ENCODE peak calls at places on chromosomes 16 and 17, in nine cellular contexts. D, V, B, L, X, W, G, T and A are unnamed samples.

GRCh38 chr16:21167360-21167759 is 8.9 kb downstream of the LDAF1 start:
- DNase-seq in D (no peak), V (no peak), B (no peak), L (no peak), X (no peak), W (no peak), G (peak; percentile 95), T (no peak), A (no peak)

GRCh38 chr17:17580662-17581470 is 10.6 kb downstream of the PEMT start:
- DNase-seq in D (no peak), V (no peak), B (no peak), L (no peak), X (no peak), W (no peak), G (no peak), T (no peak), A (no peak)

GRCh38 chr17:75908201-75908600 is 3.5 kb upstream of the MRPL38 start:
- DNase-seq in D (peak; percentile 83), V (no peak), B (no peak), L (no peak), X (no peak), W (no peak), G (no peak), T (peak; percentile 76), A (no peak)

GRCh38 chr17:18185391-18185790 is 1.8 kb downstream of the ALKBH5 start:
- DNase-seq in D (no peak), V (no peak), B (no peak), L (no peak), X (no peak), W (no peak), G (no peak), T (no peak), A (no peak)

GRCh38 chr16:81578636-81579413 is 134.2 kb downstream of the CMIP start:
- DNase-seq in D (no peak), V (no peak), B (no peak), L (no peak), X (no peak), W (no peak), G (no peak), T (no peak), A (no peak)

GRCh38 chr17:48463531-48463930 is 33.5 kb upstream of the SKAP1 start:
- DNase-seq in D (no peak), V (no peak), B (no peak), L (no peak), X (no peak), W (no peak), G (no peak), T (no peak), A (no peak)

GRCh38 chr16:85005278-85006069 is 5.9 kb downstream of the ZDHHC7 start:
- DNase-seq in D (no peak), V (no peak), B (no peak), L (no peak), X (no peak), W (no peak), G (peak; percentile 52), T (no peak), A (peak; percentile 83)

GRCh38 chr16:31461921-31462804 is 2.9 kb downstream of the ARMC5 start:
- DNase-seq in D (no peak), V (no peak), B (no peak), L (no peak), X (no peak), W (no peak), G (no peak), T (no peak), A (peak; percentile 62)

GRCh38 chr17:19523690-19524089 is 10.0 kb upstream of the SLC47A1 start:
- DNase-seq in D (no peak), V (no peak), B (no peak), L (no peak), X (no peak), W (no peak), G (no peak), T (no peak), A (no peak)

DNA sequence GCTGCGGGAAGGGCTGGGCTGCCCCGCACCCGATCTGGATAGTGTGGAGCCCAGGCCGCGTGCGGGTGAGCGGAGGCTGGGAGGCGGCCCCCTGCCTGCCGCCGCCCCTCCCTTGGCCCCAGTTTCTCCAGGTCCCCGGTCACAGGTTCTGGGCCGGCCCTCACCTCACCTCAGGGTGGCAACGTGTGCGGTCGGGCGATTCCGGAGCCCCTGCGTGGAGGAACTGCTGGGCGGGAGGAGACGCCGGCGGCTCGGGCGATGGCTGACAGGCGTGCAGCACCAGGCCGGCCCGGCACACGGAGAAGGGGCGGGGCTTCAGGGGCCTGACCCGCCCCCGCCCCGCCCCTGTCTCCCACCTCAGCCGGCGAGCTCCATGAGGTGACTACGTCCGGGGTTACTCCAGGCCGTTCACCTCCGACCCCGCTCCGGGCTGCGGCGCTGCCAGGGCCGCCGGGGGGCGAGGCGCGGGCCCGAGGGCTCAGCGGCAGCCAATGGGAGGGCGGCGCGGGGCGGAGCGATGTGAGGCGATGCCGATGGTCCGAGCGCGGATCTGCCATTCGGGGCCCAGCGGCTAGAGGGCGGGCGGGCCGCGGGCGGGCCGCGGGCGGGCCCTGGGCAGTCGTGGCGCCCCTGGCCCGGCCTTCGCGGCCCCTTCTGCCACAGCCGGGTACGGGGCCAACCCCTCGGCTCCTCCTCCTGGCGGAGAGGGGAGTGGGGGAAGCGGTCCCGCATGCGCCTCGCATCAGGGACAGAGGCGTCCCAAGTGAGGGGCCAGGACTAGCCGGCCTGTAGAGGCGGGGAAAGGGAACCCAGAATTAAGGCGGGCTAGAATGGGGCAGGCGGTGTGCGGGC is 16.7 kb upstream of the C17orf78 start:
- DNase-seq in D (peak; percentile 96), V (peak; percentile 97), B (peak; percentile 83), L (peak; percentile 95), X (peak; percentile 82), W (peak; percentile 93), G (peak; percentile 90), T (peak; percentile 95), A (peak; percentile 98)
- TF ChIP-seq CTCF in D (peak; percentile 59), V (peak; percentile 5), B (no peak), L (peak; percentile 27), X (no peak), W (no peak), G (no peak), T (peak; percentile 64), A (peak; percentile 59)

GRCh38 chr17:81404557-81405165 is 9.4 kb downstream of the BAHCC1 start:
- DNase-seq in D (no peak), V (no peak), B (no peak), L (peak; percentile 57), X (no peak), W (no peak), G (no peak), T (no peak), A (no peak)

GRCh38 chr17:81405382-81406005 is 10.2 kb downstream of the BAHCC1 start:
- DNase-seq in D (peak; percentile 81), V (no peak), B (no peak), L (no peak), X (no peak), W (no peak), G (no peak), T (peak; percentile 78), A (peak; percentile 87)

GRCh38 chr17:81402530-81402941 is 7.3 kb downstream of the BAHCC1 start:
- DNase-seq in D (peak; percentile 61), V (no peak), B (no peak), L (no peak), X (no peak), W (no peak), G (no peak), T (peak; percentile 60), A (no peak)

GRCh38 chr17:81403040-81403467 is 7.8 kb downstream of the BAHCC1 start:
- DNase-seq in D (no peak), V (no peak), B (no peak), L (no peak), X (no peak), W (no peak), G (no peak), T (no peak), A (no peak)

DNA sequence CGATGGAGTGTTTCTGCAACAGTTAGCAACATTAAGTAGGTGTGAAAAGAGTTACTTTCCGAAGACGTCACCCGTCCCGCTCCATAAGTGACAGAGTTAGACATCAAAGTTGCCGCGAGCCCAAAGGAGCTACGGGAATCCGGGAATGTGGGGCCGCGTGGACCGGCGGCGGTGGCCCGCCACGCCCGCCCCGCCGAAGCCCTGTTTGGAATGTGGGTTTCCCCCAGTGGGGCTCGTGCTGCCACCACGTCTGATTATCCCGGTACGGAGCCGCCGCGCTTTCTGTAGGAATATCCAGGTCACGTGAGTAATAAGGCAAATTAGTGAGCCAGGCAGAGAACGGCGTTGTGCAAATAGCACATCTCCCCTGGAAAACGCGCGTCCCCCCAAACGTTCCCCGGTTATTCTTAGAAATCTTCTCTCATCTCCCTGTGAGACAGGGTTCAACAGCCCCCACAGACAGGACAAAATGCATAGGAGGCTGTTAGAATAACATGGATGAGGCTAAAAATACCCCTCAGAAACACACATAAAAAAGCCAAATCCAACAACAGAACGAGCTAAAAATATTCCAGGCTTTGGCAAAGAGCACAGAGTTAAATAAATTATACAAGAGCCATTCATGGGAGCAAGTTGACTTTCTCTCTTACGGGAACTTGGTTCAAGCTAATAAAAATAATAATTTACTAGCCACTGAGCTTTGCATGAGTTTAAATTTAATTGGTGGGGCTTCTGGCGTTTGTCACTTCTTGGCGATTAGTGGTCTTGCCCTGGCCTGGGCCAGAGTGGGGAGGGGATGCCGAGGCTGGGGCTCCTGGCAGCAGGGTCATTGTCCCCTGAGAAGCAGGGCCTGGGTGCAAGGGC is 8.6 kb downstream of the BAHCC1 start:
- DNase-seq in D (no peak), V (no peak), B (no peak), L (no peak), X (no peak), W (no peak), G (no peak), T (peak; percentile 42), A (peak; percentile 67)
- H3K27me3 ChIP-seq in D (no peaks in the 10 kb centered on the region), V (peaks cover 93% of the 10 kb centered on the region), B (peaks cover 77% of the 10 kb centered on the region), L (no peaks in the 10 kb centered on the region), X (peaks cover 34% of the 10 kb centered on the region), W (no peaks in the 10 kb centered on the region), G (no peaks in the 10 kb centered on the region), T (no peaks in the 10 kb centered on the region), A (no peaks in the 10 kb centered on the region)

GRCh38 chr17:42618442-42619150 is 9.1 kb downstream of the TUBG1 start:
- DNase-seq in D (peak; percentile 73), V (peak; percentile 97), B (no peak), L (peak; percentile 52), X (no peak), W (no peak), G (peak; percentile 73), T (peak; percentile 60), A (no peak)
- TF ChIP-seq CTCF in D (no peak), V (peak; percentile 58), B (no peak), L (peak; percentile 24), X (no peak), W (no peak), G (no peak), T (peak; percentile 51), A (no peak)

GRCh38 chr17:79534851-79535727 is 75.8 kb downstream of the RBFOX3 start:
- DNase-seq in D (no peak), V (no peak), B (no peak), L (no peak), X (no peak), W (no peak), G (no peak), T (no peak), A (no peak)

GRCh38 chr17:79533116-79533515 is 77.7 kb downstream of the RBFOX3 start:
- DNase-seq in D (no peak), V (no peak), B (no peak), L (no peak), X (no peak), W (no peak), G (no peak), T (no peak), A (no peak)

GRCh38 chr17:79532107-79532790 is 78.6 kb downstream of the RBFOX3 start:
- DNase-seq in D (no peak), V (no peak), B (no peak), L (no peak), X (no peak), W (no peak), G (no peak), T (no peak), A (no peak)

GRCh38 chr17:79535728-79536025 is 75.2 kb downstream of the RBFOX3 start:
- DNase-seq in D (no peak), V (no peak), B (no peak), L (no peak), X (no peak), W (no peak), G (no peak), T (no peak), A (no peak)

GRCh38 chr17:79534111-79534510 is 76.7 kb downstream of the RBFOX3 start:
- DNase-seq in D (no peak), V (no peak), B (no peak), L (no peak), X (no peak), W (no peak), G (no peak), T (no peak), A (no peak)
- H3K27me3 ChIP-seq in D (peaks cover 10% of the 10 kb centered on the region), V (peaks cover 98% of the 10 kb centered on the region), B (no peaks in the 10 kb centered on the region), L (no peaks in the 10 kb centered on the region), X (no peaks in the 10 kb centered on the region), W (peaks cover 1% of the 10 kb centered on the region), G (no peaks in the 10 kb centered on the region), T (peaks cover 97% of the 10 kb centered on the region), A (peaks cover 82% of the 10 kb centered on the region)